ENCODE peak calls at places on chromosomes 2 and 18, in seven cellular contexts. E is AG09309, T is ecto neural progenitor cell, Y is HTR-8/SVneo, L is LHCN-M2, I is NCI-H446 treated with DMSO at 0.1 percent for 48 hours, X is GM03348. S is an unnamed sample.

GRCh38 chr2:208129804-208130712 is at the start of gene CRYGC:
- DNase-seq in E (no peak), T (no peak), Y (peak), L (no peak), I (no peak), X (no peak), S (no peak)

GRCh38 chr2:232898592-232899541 is 28.8 kb downstream of the SNORC start:
- DNase-seq in E (no peak), T (no peak), Y (no peak), L (peak), I (no peak), X (peak), S (no peak)

GRCh38 chr18:62420513-62421209 is 95.6 kb downstream of the TNFRSF11A start:
- DNase-seq in E (no peak), T (no peak), Y (peak), L (no peak), I (no peak), X (peak), S (no peak)

GRCh38 chr18:40325988-40326387 is 1629.0 kb upstream of the PIK3C3 start:
- DNase-seq in E (no peak), T (no peak), Y (no peak), L (no peak), I (no peak), X (no peak), S (no peak)

GRCh38 chr2:172516299-172516698 is 39.6 kb upstream of the PDK1 start:
- DNase-seq in E (peak), T (no peak), Y (no peak), L (peak), I (no peak), X (no peak), S (no peak)

GRCh38 chr2:232492236-232492848 is 4.7 kb upstream of the ECEL1 start:
- DNase-seq in E (no peak), T (no peak), Y (no peak), L (no peak), I (no peak), X (no peak), S (no peak)

GRCh38 chr2:42636956-42637355 is 68.5 kb downstream of the MTA3 start:
- DNase-seq in E (no peak), T (no peak), Y (no peak), L (no peak), I (no peak), X (no peak), S (no peak)

GRCh38 chr18:8324343-8325065 is 284.7 kb upstream of the RAB12 start:
- DNase-seq in E (no peak), T (no peak), Y (no peak), L (no peak), I (no peak), X (no peak), S (no peak)

GRCh38 chr2:108820439-108820838 is 33.9 kb downstream of the CCDC138 start:
- DNase-seq in E (no peak), T (no peak), Y (no peak), L (no peak), I (no peak), X (no peak), S (no peak)

GRCh38 chr18:63788447-63789096 is 13.4 kb downstream of the SERPINB7 start:
- DNase-seq in E (peak), T (no peak), Y (peak), L (peak), I (no peak), X (peak), S (no peak)

GRCh38 chr2:85504434-85505261 is 34.3 kb upstream of the MAT2A start:
- DNase-seq in E (peak), T (no peak), Y (peak), L (peak), I (peak), X (peak), S (no peak)

GRCh38 chr18:79540914-79541301 is 138.7 kb upstream of the CTDP1 start:
- DNase-seq in E (no peak), T (no peak), Y (no peak), L (no peak), I (no peak), X (no peak), S (no peak)

GRCh38 chr18:46174317-46175039 is 70.3 kb downstream of the HAUS1 start:
- DNase-seq in E (no peak), T (peak), Y (no peak), L (peak), I (no peak), X (peak), S (no peak)

GRCh38 chr2:239302083-239302807 is 98.6 kb downstream of the HDAC4 start:
- DNase-seq in E (no peak), T (no peak), Y (no peak), L (no peak), I (no peak), X (no peak), S (no peak)

GRCh38 chr18:2324459-2324858 is 246.8 kb downstream of the METTL4 start:
- DNase-seq in E (no peak), T (no peak), Y (no peak), L (no peak), I (no peak), X (no peak), S (no peak)

GRCh38 chr2:96969321-96969720 is 17.1 kb downstream of the FAM178B start:
- DNase-seq in E (no peak), T (no peak), Y (no peak), L (no peak), I (no peak), X (no peak), S (no peak)

GRCh38 chr2:8229546-8229986 is 452.3 kb upstream of the ID2 start:
- DNase-seq in E (peak), T (no peak), Y (no peak), L (peak), I (peak), X (peak), S (no peak)

GRCh38 chr2:218839430-218839829 is 7.8 kb upstream of the PRKAG3 start:
- DNase-seq in E (no peak), T (no peak), Y (no peak), L (no peak), I (no peak), X (peak), S (no peak)

GRCh38 chr18:70499218-70499691 is 210.4 kb downstream of the SOCS6 start:
- DNase-seq in E (no peak), T (no peak), Y (no peak), L (no peak), I (peak), X (no peak), S (no peak)

GRCh38 chr2:238100049-238100820 is at the start of gene ESPNL:
- DNase-seq in E (no peak), T (no peak), Y (no peak), L (peak), I (no peak), X (no peak), S (no peak)

GRCh38 chr2:127187831-127188230 is 32.3 kb downstream of the CYP27C1 start:
- DNase-seq in E (no peak), T (peak), Y (no peak), L (no peak), I (no peak), X (no peak), S (no peak)

GRCh38 chr2:121071058-121071504 is 213.9 kb downstream of the TFCP2L1 start:
- DNase-seq in E (no peak), T (peak), Y (peak), L (no peak), I (no peak), X (peak), S (no peak)

GRCh38 chr18:27685807-27686412 is 491.0 kb downstream of the CDH2 start:
- DNase-seq in E (peak), T (no peak), Y (no peak), L (peak), I (peak), X (peak), S (no peak)

GRCh38 chr2:26801796-26802195 is 15.9 kb downstream of the CENPA start:
- DNase-seq in E (no peak), T (no peak), Y (no peak), L (no peak), I (no peak), X (no peak), S (no peak)

GRCh38 chr18:51527826-51528225 is 330.3 kb upstream of the MEX3C start:
- DNase-seq in E (no peak), T (no peak), Y (no peak), L (no peak), I (no peak), X (no peak), S (no peak)

GRCh38 chr2:233255151-233255550 is 3.7 kb downstream of the ATG16L1 start:
- DNase-seq in E (no peak), T (no peak), Y (no peak), L (no peak), I (no peak), X (no peak), S (no peak)

GRCh38 chr18:7334973-7335568 is 104.2 kb downstream of the LRRC30 start:
- DNase-seq in E (no peak), T (no peak), Y (no peak), L (no peak), I (no peak), X (no peak), S (no peak)

GRCh38 chr2:39024833-39025232 is 96.0 kb downstream of the SOS1 start:
- DNase-seq in E (no peak), T (no peak), Y (no peak), L (peak), I (no peak), X (no peak), S (no peak)

GRCh38 chr18:23871410-23871809 is 143.1 kb upstream of the TTC39C start:
- DNase-seq in E (no peak), T (no peak), Y (no peak), L (peak), I (no peak), X (no peak), S (no peak)

GRCh38 chr18:50573679-50574078 is 13.8 kb downstream of the MAPK4 start:
- DNase-seq in E (no peak), T (no peak), Y (no peak), L (no peak), I (no peak), X (no peak), S (no peak)

GRCh38 chr2:208847651-208848050 is 441.1 kb downstream of the PTH2R start:
- DNase-seq in E (no peak), T (no peak), Y (no peak), L (no peak), I (no peak), X (no peak), S (no peak)

GRCh38 chr2:232460171-232460570 is 4.2 kb downstream of the ALPI start:
- DNase-seq in E (no peak), T (no peak), Y (no peak), L (no peak), I (no peak), X (no peak), S (no peak)

GRCh38 chr2:178819992-178820391 is 12.8 kb upstream of the TTN start:
- DNase-seq in E (no peak), T (no peak), Y (no peak), L (no peak), I (no peak), X (no peak), S (no peak)

GRCh38 chr2:221999702-222000101 is 299.1 kb downstream of the PAX3 start:
- DNase-seq in E (no peak), T (no peak), Y (peak), L (peak), I (no peak), X (no peak), S (no peak)

GRCh38 chr2:189252991-189253680 is 73.6 kb upstream of the COL5A2 start:
- DNase-seq in E (peak), T (no peak), Y (no peak), L (peak), I (no peak), X (no peak), S (no peak)

GRCh38 chr2:102109016-102109415 is 33.5 kb upstream of the IL1R1 start:
- DNase-seq in E (no peak), T (no peak), Y (no peak), L (no peak), I (no peak), X (no peak), S (no peak)

GRCh38 chr2:42876280-42876840 is 84.0 kb upstream of the HAAO start:
- DNase-seq in E (no peak), T (no peak), Y (no peak), L (no peak), I (no peak), X (no peak), S (no peak)

GRCh38 chr2:48414196-48414595 is 115.8 kb upstream of the STON1 start:
- DNase-seq in E (no peak), T (no peak), Y (no peak), L (no peak), I (no peak), X (no peak), S (no peak)